ENCODE peak calls at places on chromosomes 11 and 22, in seven cellular contexts. B is ovary, I is pancreas, J is heart left ventricle, C is nephron progenitor cell, Z is transverse colon, V is H9. R is an unnamed sample.

GRCh38 chr11:20605602-20606091 is 6.2 kb downstream of the SLC6A5 start:
- DNase-seq in B (no peak), I (no peak), J (no peak), C (no peak), Z (no peak), V (no peak), R (no peak)

GRCh38 chr11:33234397-33235168 is 22.6 kb upstream of the HIPK3 start:
- DNase-seq in B (no peak), I (no peak), J (no peak), C (no peak), Z (no peak), V (no peak), R (no peak)

GRCh38 chr11:59776210-59777066 is 21.3 kb downstream of the STX3 start:
- DNase-seq in B (no peak), I (peak), J (no peak), C (no peak), Z (no peak), V (no peak), R (no peak)

GRCh38 chr22:31337178-31337577 is 9.0 kb downstream of the PATZ1 start:
- DNase-seq in B (no peak), I (no peak), J (no peak), C (no peak), Z (no peak), V (no peak), R (no peak)

GRCh38 chr11:17765381-17766359 is 31.1 kb downstream of the KCNC1 start:
- DNase-seq in B (no peak), I (no peak), J (no peak), C (peak), Z (no peak), V (no peak), R (no peak)

GRCh38 chr11:69000831-69001245 is 12.2 kb downstream of the MRGPRF start:
- DNase-seq in B (peak), I (no peak), J (no peak), C (no peak), Z (peak), V (peak), R (no peak)

GRCh38 chr11:20839231-20839630 is 169.8 kb downstream of the NELL1 start:
- DNase-seq in B (no peak), I (no peak), J (no peak), C (no peak), Z (no peak), V (no peak), R (no peak)

GRCh38 chr11:83543918-83544491 is 257.8 kb upstream of the CCDC90B start:
- DNase-seq in B (no peak), I (no peak), J (no peak), C (no peak), Z (no peak), V (no peak), R (no peak)

GRCh38 chr11:127003260-127003981 is 2.9 kb upstream of the KIRREL3 start:
- DNase-seq in B (no peak), I (peak), J (no peak), C (peak), Z (no peak), V (peak), R (no peak)

GRCh38 chr11:107683807-107684206 is 28.0 kb downstream of the SLN start:
- DNase-seq in B (no peak), I (no peak), J (no peak), C (no peak), Z (no peak), V (peak), R (no peak)

GRCh38 chr11:6389921-6390717 is at the start of gene SMPD1:
- DNase-seq in B (peak), I (peak), J (peak), C (peak), Z (peak), V (peak), R (peak)

GRCh38 chr22:19719488-19720021 is 3.8 kb upstream of the GP1BB start:
- DNase-seq in B (no peak), I (no peak), J (no peak), C (peak), Z (no peak), V (no peak), R (no peak)

GRCh38 chr11:96180341-96180740 is 162.7 kb downstream of the MAML2 start:
- DNase-seq in B (no peak), I (no peak), J (no peak), C (no peak), Z (no peak), V (peak), R (no peak)

GRCh38 chr11:41175304-41175972 is 284.0 kb downstream of the LRRC4C start:
- DNase-seq in B (no peak), I (no peak), J (no peak), C (no peak), Z (no peak), V (no peak), R (no peak)

GRCh38 chr11:122285444-122285843 is 169.4 kb upstream of the BLID start:
- DNase-seq in B (no peak), I (no peak), J (no peak), C (no peak), Z (no peak), V (no peak), R (no peak)

GRCh38 chr11:69654660-69655478 is 13.9 kb downstream of the CCND1 start:
- DNase-seq in B (no peak), I (no peak), J (peak), C (no peak), Z (no peak), V (peak), R (no peak)

GRCh38 chr11:115930886-115931537 is 426.8 kb upstream of the CADM1 start:
- DNase-seq in B (no peak), I (no peak), J (no peak), C (no peak), Z (peak), V (no peak), R (no peak)

GRCh38 chr11:26527685-26528084 is 44.4 kb downstream of the MUC15 start:
- DNase-seq in B (no peak), I (no peak), J (no peak), C (no peak), Z (no peak), V (no peak), R (no peak)

GRCh38 chr11:26522912-26523610 is 49.0 kb downstream of the MUC15 start:
- DNase-seq in B (no peak), I (no peak), J (no peak), C (no peak), Z (no peak), V (peak), R (no peak)
- TF ChIP-seq CTCF in B (no peak), I (no peak), J (no peak), C (no peak), Z (no peak), V (peak), R (no peak)

DNA sequence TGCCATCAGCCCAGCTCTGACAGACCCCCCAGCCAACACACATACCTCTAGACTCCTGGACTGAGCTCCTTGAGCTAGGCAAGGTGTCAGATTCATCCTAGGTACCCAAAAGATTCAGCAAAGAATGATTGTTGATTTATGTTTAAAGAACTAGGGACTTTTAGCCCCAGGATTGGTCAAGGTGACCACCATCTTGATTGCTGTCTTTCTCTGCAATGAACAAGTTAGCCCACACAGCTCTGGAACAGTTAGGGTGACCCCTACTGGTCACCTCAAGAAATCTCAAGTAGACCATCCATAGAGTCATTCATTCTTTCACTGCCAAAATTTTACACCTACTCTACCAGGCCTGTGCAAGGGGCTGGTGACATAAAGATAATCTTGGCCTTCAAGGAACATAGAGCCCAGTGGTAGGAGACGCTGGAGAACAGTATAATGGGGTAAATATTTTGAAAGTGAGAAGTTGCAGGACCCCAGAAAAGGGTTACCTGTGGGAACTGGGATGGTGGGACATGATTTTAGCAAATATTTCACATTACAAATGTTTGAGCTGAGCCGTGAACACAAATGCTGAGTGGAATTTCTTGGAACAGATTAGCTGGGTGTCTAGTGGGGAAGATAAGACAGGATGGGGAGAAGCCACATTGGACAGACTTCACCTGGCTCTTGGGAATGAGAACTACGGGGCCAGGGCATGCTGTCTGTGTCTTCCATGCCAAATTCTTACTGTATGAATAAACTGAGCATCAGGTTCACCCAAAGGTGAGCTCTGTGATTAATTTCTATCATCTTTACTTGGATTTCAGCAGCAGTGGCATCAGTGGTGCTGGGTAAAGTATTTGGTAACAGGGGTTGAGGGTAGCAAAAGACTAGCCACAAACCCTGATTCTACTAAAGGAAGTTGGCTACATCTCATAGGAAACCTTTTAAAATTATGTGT is 39.1 kb downstream of the IRAG1 start:
- DNase-seq in B (no peak), I (peak), J (no peak), C (no peak), Z (no peak), V (no peak), R (no peak)
- TF ChIP-seq CTCF in B (no peak), I (peak), J (peak), C (peak), Z (peak), V (peak), R (no peak)

DNA sequence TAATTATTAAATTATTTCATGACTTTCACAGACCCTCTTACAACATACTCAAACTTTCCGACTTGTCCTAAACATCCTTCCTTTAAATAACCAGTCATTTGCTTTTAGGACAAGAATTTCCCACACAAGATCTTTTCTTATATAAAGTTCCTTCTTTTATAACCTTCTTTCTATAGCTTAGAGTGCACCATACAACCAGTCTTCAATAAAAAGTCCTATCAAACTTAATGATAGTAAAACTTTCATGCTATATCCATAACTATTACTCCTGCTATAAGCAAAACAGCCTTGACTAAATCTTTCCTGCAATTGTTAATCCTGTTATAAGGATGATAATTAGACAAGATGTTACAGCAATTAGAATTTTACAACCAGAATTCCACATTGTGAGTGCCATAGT is 47.4 kb downstream of the ZNF280B start:
- DNase-seq in B (no peak), I (no peak), J (no peak), C (no peak), Z (no peak), V (no peak), R (no peak)
- TF ChIP-seq CTCF in B (no peak), I (no peak), J (no peak), C (no peak), Z (no peak), V (no peak), R (no peak)

GRCh38 chr11:74311352-74311926 is at the start of gene P4HA3:
- DNase-seq in B (peak), I (peak), J (peak), C (peak), Z (peak), V (peak), R (no peak)
- TF ChIP-seq CTCF in B (no peak), I (no peak), J (no peak), C (no peak), Z (no peak), V (peak), R (no peak)

GRCh38 chr11:76713499-76713898 is 43.0 kb upstream of the LRRC32 start:
- DNase-seq in B (no peak), I (no peak), J (no peak), C (no peak), Z (no peak), V (no peak), R (no peak)

GRCh38 chr11:76717369-76717768 is 46.8 kb upstream of the LRRC32 start:
- DNase-seq in B (no peak), I (no peak), J (no peak), C (no peak), Z (no peak), V (no peak), R (no peak)

GRCh38 chr11:76712125-76712524 is 41.6 kb upstream of the LRRC32 start:
- DNase-seq in B (no peak), I (no peak), J (no peak), C (no peak), Z (no peak), V (no peak), R (no peak)

GRCh38 chr11:76716268-76716667 is 45.7 kb upstream of the LRRC32 start:
- DNase-seq in B (no peak), I (no peak), J (no peak), C (no peak), Z (no peak), V (no peak), R (no peak)

DNA sequence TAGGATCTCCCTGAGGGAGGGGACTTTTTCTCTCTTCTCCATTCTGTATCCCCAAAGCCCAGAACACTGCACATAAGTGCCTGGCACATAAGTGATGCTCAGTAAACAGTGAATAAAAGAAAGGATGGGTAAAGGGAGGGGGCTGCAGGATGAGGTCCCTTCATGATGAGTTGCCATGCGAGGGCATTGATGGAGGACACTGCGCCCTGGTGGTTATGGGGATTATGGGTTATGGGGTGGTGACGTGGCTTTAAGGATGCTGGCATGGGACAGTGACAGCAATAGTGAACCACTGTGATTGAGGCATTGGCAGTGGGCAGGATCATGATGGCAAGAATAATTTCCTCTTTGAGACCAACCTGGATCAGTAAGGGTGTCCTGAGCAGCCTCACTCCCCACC is 43.9 kb upstream of the LRRC32 start:
- DNase-seq in B (no peak), I (no peak), J (no peak), C (no peak), Z (no peak), V (no peak), R (no peak)
- TF ChIP-seq CTCF in B (no peak), I (no peak), J (no peak), C (no peak), Z (no peak), V (peak), R (no peak)

GRCh38 chr11:111066861-111067260 is 178.7 kb upstream of the POU2AF2 start:
- DNase-seq in B (no peak), I (no peak), J (no peak), C (no peak), Z (no peak), V (no peak), R (no peak)

GRCh38 chr11:111067994-111068393 is 177.5 kb upstream of the POU2AF2 start:
- DNase-seq in B (no peak), I (no peak), J (no peak), C (no peak), Z (no peak), V (no peak), R (no peak)

GRCh38 chr11:111063711-111064110 is 181.8 kb upstream of the POU2AF2 start:
- DNase-seq in B (no peak), I (no peak), J (no peak), C (no peak), Z (no peak), V (no peak), R (no peak)

GRCh38 chr11:111064118-111064517 is 181.4 kb upstream of the POU2AF2 start:
- DNase-seq in B (no peak), I (no peak), J (no peak), C (no peak), Z (no peak), V (no peak), R (no peak)

DNA sequence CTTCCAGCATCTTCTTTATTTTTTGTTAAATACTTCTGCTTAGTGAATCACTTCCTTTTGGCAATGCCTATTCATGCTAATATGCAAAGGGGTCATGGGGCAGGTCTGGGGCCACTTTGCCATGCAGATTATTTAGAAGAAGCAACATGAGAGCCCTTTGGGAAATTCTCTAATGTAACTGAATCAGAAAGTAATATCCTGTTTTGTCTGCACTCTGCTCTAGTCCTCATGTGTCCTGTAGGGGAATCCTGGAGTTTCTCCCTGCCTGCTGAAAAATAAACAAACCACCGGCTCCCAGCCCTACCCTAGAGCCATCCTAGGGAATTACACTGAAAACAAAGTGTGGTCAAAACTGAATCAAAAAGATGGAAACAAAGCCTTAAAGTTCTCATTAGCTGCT is 176.4 kb upstream of the POU2AF2 start:
- DNase-seq in B (no peak), I (no peak), J (no peak), C (no peak), Z (no peak), V (peak), R (no peak)
- TF ChIP-seq CTCF in B (no peak), I (no peak), J (no peak), C (no peak), Z (no peak), V (peak), R (no peak)

GRCh38 chr22:37830093-37830842 is 7.1 kb downstream of the GALR3 start:
- DNase-seq in B (no peak), I (no peak), J (no peak), C (no peak), Z (no peak), V (no peak), R (no peak)

GRCh38 chr22:37827056-37827455 is 3.9 kb downstream of the GALR3 start:
- DNase-seq in B (peak), I (no peak), J (peak), C (no peak), Z (no peak), V (no peak), R (no peak)

GRCh38 chr22:37832022-37832857 is 9.1 kb downstream of the GALR3 start:
- DNase-seq in B (no peak), I (no peak), J (no peak), C (no peak), Z (no peak), V (no peak), R (no peak)

GRCh38 chr22:37831472-37831871 is 8.3 kb downstream of the GALR3 start:
- DNase-seq in B (no peak), I (no peak), J (no peak), C (no peak), Z (no peak), V (no peak), R (no peak)
- TF ChIP-seq CTCF in B (no peak), I (no peak), J (no peak), C (no peak), Z (no peak), V (no peak), R (no peak)

GRCh38 chr11:31340903-31341572 is 28.5 kb downstream of the DCDC1 start:
- DNase-seq in B (no peak), I (no peak), J (no peak), C (peak), Z (no peak), V (peak), R (no peak)
- TF ChIP-seq CTCF in B (no peak), I (no peak), J (peak), C (peak), Z (peak), V (peak), R (no peak)

GRCh38 chr11:125701858-125702621 is 21.4 kb upstream of the ACRV1 start:
- DNase-seq in B (no peak), I (no peak), J (no peak), C (no peak), Z (no peak), V (peak), R (no peak)
- TF ChIP-seq CTCF in B (no peak), I (no peak), J (no peak), C (no peak), Z (no peak), V (no peak), R (no peak)

R was measured in omental fat pad.